ENCODE peak calls at places on chromosomes 3 and 15, in seven cellular contexts. W, Q, L, I, J, K and U are unnamed samples.

GRCh38 chr15:51128701-51129100 is 34.0 kb upstream of the TNFAIP8L3 start:
- DNase-seq in W (no peak), Q (no peak), L (no peak), I (no peak), J (no peak), K (no peak), U (no peak)

GRCh38 chr3:128502-128901 is 68.1 kb upstream of the CHL1 start:
- DNase-seq in W (no peak), Q (no peak), L (no peak), I (no peak), J (no peak), K (no peak), U (no peak)

GRCh38 chr3:67657192-67657591 is 2.8 kb upstream of the SUCLG2 start:
- DNase-seq in W (no peak), Q (no peak), L (no peak), I (no peak), J (no peak), K (no peak), U (no peak)

GRCh38 chr3:82707035-82707434 is 945.6 kb upstream of the GBE1 start:
- DNase-seq in W (no peak), Q (no peak), L (no peak), I (no peak), J (no peak), K (no peak), U (no peak)

GRCh38 chr3:190597291-190597690 is 83.4 kb downstream of the IL1RAP start:
- DNase-seq in W (no peak), Q (no peak), L (no peak), I (no peak), J (no peak), K (peak), U (no peak)

GRCh38 chr15:37907136-37907535 is 27.3 kb upstream of the TMCO5A start:
- DNase-seq in W (no peak), Q (no peak), L (no peak), I (no peak), J (no peak), K (no peak), U (no peak)

GRCh38 chr3:119628816-119629445 is 31.2 kb downstream of the PLA1A start:
- DNase-seq in W (no peak), Q (no peak), L (no peak), I (no peak), J (no peak), K (no peak), U (no peak)

GRCh38 chr3:107934808-107935207 is 156.0 kb downstream of the CD47 start:
- DNase-seq in W (no peak), Q (no peak), L (no peak), I (no peak), J (no peak), K (no peak), U (no peak)

GRCh38 chr15:76058714-76059319 is 968 bp upstream of the TMEM266 start:
- DNase-seq in W (peak), Q (no peak), L (no peak), I (no peak), J (no peak), K (peak), U (no peak)

GRCh38 chr3:126476166-126476975 is 680 bp upstream of the ZXDC start:
- DNase-seq in W (no peak), Q (no peak), L (peak), I (peak), J (no peak), K (no peak), U (peak)

GRCh38 chr3:66036586-66037061 is 2.1 kb downstream of the MAGI1 start:
- DNase-seq in W (no peak), Q (no peak), L (no peak), I (no peak), J (no peak), K (no peak), U (no peak)

GRCh38 chr15:59339252-59339672 is 33.4 kb downstream of the MYO1E start:
- DNase-seq in W (peak), Q (no peak), L (no peak), I (no peak), J (no peak), K (no peak), U (peak)

GRCh38 chr3:66276705-66277274 is 56.0 kb downstream of the SLC25A26 start:
- DNase-seq in W (peak), Q (peak), L (no peak), I (no peak), J (peak), K (peak), U (peak)

GRCh38 chr3:130699765-130700164 is 46.9 kb downstream of the PIK3R4 start:
- DNase-seq in W (peak), Q (no peak), L (no peak), I (no peak), J (no peak), K (no peak), U (no peak)

GRCh38 chr3:149848238-149848637 is 35.2 kb downstream of the RNF13 start:
- DNase-seq in W (no peak), Q (no peak), L (no peak), I (no peak), J (no peak), K (no peak), U (no peak)

DNA sequence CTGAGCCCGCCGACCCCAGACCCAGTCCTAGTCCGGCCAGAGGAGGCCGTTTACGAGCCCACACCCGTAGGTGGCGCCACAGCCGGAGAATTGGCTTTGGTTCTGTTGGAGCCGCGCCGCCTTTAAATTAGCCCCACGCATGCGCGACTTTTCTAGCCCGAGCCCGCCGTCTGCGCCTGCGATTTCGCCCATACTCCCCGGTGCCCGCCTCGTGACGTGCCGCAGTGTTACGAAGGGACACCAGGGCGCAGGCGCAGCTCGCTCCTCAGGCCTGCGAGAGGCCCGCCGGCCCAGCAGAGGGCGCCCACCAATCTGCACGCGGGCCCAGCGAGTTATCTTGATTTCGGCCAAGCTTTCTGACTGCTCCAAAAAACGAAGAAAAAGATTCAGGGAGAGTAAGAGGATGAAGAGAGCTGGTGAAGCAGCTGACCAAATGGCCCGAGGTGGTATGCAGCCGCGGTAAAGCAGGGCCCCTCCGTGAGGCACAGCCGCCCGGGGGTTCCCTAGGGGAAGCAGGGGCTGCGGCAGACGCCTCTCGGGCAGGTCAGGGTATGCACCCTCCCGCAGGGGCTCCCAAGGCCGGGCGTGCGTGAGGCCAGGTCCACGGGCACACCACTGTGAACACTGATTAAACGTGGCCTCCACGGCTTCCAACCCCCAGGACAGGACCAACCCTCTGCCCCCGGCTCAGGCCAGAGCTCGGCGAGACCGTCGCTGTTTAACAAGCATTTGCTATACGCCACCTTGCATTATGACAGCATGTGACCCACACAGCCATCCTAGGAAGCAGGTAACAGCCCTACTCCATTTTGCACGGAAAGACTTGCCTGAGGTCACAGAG is 32.8 kb downstream of the RPN1 start:
- DNase-seq in W (peak), Q (peak), L (peak), I (peak), J (peak), K (peak), U (peak)
- TF ChIP-seq POLR2A in W (peak), Q (no peak), L (no peak), I (no peak), J (peak), K (no peak), U (peak)

DNA sequence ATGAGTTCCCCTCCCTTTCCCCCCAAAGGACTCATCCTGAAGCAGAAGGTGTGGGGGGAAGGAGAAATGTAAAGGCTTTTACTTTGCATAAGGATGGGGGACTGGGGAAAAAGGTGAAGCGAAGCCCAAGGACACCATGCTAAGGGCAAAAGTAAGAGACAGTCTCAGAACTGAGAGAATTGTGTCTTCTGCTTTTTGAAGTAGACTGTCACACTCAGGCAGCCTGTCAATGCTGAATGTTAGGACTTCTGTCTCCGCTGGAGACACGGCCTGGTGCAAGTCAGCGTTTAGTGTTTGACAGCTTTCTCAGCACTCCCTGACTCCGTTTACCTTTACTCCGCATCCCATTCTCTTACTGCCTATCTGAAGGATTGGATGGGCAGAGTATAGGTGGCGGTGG is 13.8 kb downstream of the RBM5 start:
- DNase-seq in W (no peak), Q (no peak), L (no peak), I (no peak), J (no peak), K (no peak), U (no peak)
- TF ChIP-seq POLR2A in W (peak), Q (no peak), L (no peak), I (no peak), J (no peak), K (no peak), U (no peak)

GRCh38 chr3:141410408-141410807 is 42.1 kb downstream of the ZBTB38 start:
- DNase-seq in W (no peak), Q (no peak), L (no peak), I (no peak), J (peak), K (peak), U (no peak)
- TF ChIP-seq POLR2A in W (no peak), Q (no peak), L (no peak), I (no peak), J (no peak), K (no peak), U (no peak)

DNA sequence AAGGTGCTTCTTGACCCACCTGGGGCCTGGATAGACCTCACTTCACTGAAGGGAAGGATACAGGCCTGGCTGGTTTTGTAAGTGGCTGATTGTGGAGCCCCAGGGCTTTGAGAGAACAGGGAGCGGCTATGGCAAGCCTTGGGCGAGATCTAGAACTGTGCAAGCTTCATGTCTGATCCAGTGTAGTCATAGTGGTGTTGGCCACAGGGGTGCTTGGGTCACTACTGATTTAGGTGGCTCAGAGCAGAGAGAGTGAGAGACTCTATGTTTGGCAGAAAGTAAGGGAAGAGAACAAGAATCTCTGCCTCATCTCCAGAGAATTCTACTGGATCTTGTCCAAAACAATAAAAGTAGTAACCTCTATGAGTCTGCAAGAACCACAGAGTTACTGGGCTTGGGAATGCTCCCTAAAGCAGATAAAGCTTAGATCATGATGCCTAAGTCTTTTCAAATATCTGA is 394.2 kb upstream of the EPHA3 start:
- DNase-seq in W (no peak), Q (no peak), L (no peak), I (no peak), J (no peak), K (no peak), U (no peak)
- TF ChIP-seq POLR2A in W (no peak), Q (no peak), L (no peak), I (no peak), J (no peak), K (no peak), U (no peak)

GRCh38 chr15:64381000-64381751 is at the start of gene PCLAF:
- DNase-seq in W (peak), Q (peak), L (peak), I (peak), J (peak), K (peak), U (peak)
- TF ChIP-seq POLR2A in W (peak), Q (peak), L (no peak), I (no peak), J (no peak), K (no peak), U (no peak)